ENCODE peak calls at places on chromosomes 11 and 22, in nine cellular contexts. One of them, this sample, is unnamed.
A peak's percentile ranks its signal among the peaks of the same experiment; 100 is the strongest.

GRCh38 chr22:48205790-48206189 is 1443.3 kb downstream of the TBC1D22A start:
- DNase-seq in Ammon's horn: no peak
- DNase-seq in stimulated activated effector memory CD8-positive, alpha-beta T cell treated with anti-CD3 and anti-CD28 coated beads, Interleukin-12 subunit alpha, Interleukin-12 subunit beta, amount 100 ng/mL, for 72 hours: no peak
- DNase-seq in left ventricle myocardium inferior: no peak
- DNase-seq in HCT116: no peak
- DNase-seq in NAMALWA: no peak
- DNase-seq in ACHN: no peak
- DNase-seq in central memory CD4-positive, alpha-beta T cell: no peak
- DNase-seq in HTR-8/SVneo: no peak
- DNase-seq in this sample: no peak

GRCh38 chr22:32887293-32887692 is 85.8 kb downstream of the TIMP3 start:
- DNase-seq in stimulated activated effector memory CD8-positive, alpha-beta T cell treated with anti-CD3 and anti-CD28 coated beads, Interleukin-12 subunit alpha, Interleukin-12 subunit beta, amount 100 ng/mL, for 72 hours: no peak
- DNase-seq in central memory CD4-positive, alpha-beta T cell: no peak
- DNase-seq in ACHN: no peak
- DNase-seq in HTR-8/SVneo: no peak
- DNase-seq in Ammon's horn: no peak
- DNase-seq in HCT116: no peak
- DNase-seq in left ventricle myocardium inferior: no peak
- DNase-seq in NAMALWA: no peak
- DNase-seq in this sample: no peak

GRCh38 chr22:39988386-39989114 is 6.2 kb upstream of the FAM83F start:
- DNase-seq in central memory CD4-positive, alpha-beta T cell: no peak
- DNase-seq in NAMALWA: no peak
- DNase-seq in left ventricle myocardium inferior: no peak
- DNase-seq in ACHN: no peak
- DNase-seq in HTR-8/SVneo: no peak
- DNase-seq in stimulated activated effector memory CD8-positive, alpha-beta T cell treated with anti-CD3 and anti-CD28 coated beads, Interleukin-12 subunit alpha, Interleukin-12 subunit beta, amount 100 ng/mL, for 72 hours: no peak
- DNase-seq in Ammon's horn: no peak
- DNase-seq in HCT116: no peak
- DNase-seq in this sample: no peak

GRCh38 chr22:25965331-25965730 is 203.9 kb upstream of the SEZ6L start:
- DNase-seq in stimulated activated effector memory CD8-positive, alpha-beta T cell treated with anti-CD3 and anti-CD28 coated beads, Interleukin-12 subunit alpha, Interleukin-12 subunit beta, amount 100 ng/mL, for 72 hours: no peak
- DNase-seq in left ventricle myocardium inferior: no peak
- DNase-seq in central memory CD4-positive, alpha-beta T cell: no peak
- DNase-seq in NAMALWA: no peak
- DNase-seq in HTR-8/SVneo: no peak
- DNase-seq in Ammon's horn: no peak
- DNase-seq in HCT116: no peak
- DNase-seq in ACHN: no peak
- DNase-seq in this sample: no peak

GRCh38 chr11:14620027-14620511 is 23.5 kb upstream of the PDE3B start:
- DNase-seq in HCT116: no peak
- DNase-seq in NAMALWA: no peak
- DNase-seq in ACHN: no peak
- DNase-seq in HTR-8/SVneo: no peak
- DNase-seq in stimulated activated effector memory CD8-positive, alpha-beta T cell treated with anti-CD3 and anti-CD28 coated beads, Interleukin-12 subunit alpha, Interleukin-12 subunit beta, amount 100 ng/mL, for 72 hours: no peak
- DNase-seq in Ammon's horn: no peak
- DNase-seq in left ventricle myocardium inferior: no peak
- DNase-seq in central memory CD4-positive, alpha-beta T cell: no peak
- DNase-seq in this sample: no peak

GRCh38 chr11:75703709-75704237 is 13.9 kb upstream of the MOGAT2 start:
- DNase-seq in HTR-8/SVneo: no peak
- DNase-seq in stimulated activated effector memory CD8-positive, alpha-beta T cell treated with anti-CD3 and anti-CD28 coated beads, Interleukin-12 subunit alpha, Interleukin-12 subunit beta, amount 100 ng/mL, for 72 hours: peak; percentile 25
- DNase-seq in Ammon's horn: no peak
- DNase-seq in left ventricle myocardium inferior: no peak
- DNase-seq in NAMALWA: no peak
- DNase-seq in HCT116: no peak
- DNase-seq in central memory CD4-positive, alpha-beta T cell: no peak
- DNase-seq in ACHN: no peak
- DNase-seq in this sample: no peak

GRCh38 chr11:23425379-23425778 is 565.1 kb upstream of the CCDC179 start:
- DNase-seq in stimulated activated effector memory CD8-positive, alpha-beta T cell treated with anti-CD3 and anti-CD28 coated beads, Interleukin-12 subunit alpha, Interleukin-12 subunit beta, amount 100 ng/mL, for 72 hours: no peak
- DNase-seq in left ventricle myocardium inferior: no peak
- DNase-seq in Ammon's horn: peak; percentile 8
- DNase-seq in NAMALWA: no peak
- DNase-seq in HCT116: no peak
- DNase-seq in central memory CD4-positive, alpha-beta T cell: no peak
- DNase-seq in ACHN: no peak
- DNase-seq in HTR-8/SVneo: no peak
- DNase-seq in this sample: no peak

GRCh38 chr22:48254311-48254873 is 1491.9 kb downstream of the TBC1D22A start:
- DNase-seq in HTR-8/SVneo: no peak
- DNase-seq in left ventricle myocardium inferior: no peak
- DNase-seq in NAMALWA: no peak
- DNase-seq in Ammon's horn: peak; percentile 40
- DNase-seq in ACHN: no peak
- DNase-seq in HCT116: no peak
- DNase-seq in central memory CD4-positive, alpha-beta T cell: no peak
- DNase-seq in stimulated activated effector memory CD8-positive, alpha-beta T cell treated with anti-CD3 and anti-CD28 coated beads, Interleukin-12 subunit alpha, Interleukin-12 subunit beta, amount 100 ng/mL, for 72 hours: no peak
- DNase-seq in this sample: no peak

GRCh38 chr11:95443386-95443785 is 212.4 kb upstream of the SESN3 start:
- DNase-seq in Ammon's horn: no peak
- DNase-seq in central memory CD4-positive, alpha-beta T cell: peak; percentile 19
- DNase-seq in NAMALWA: peak; percentile 6
- DNase-seq in stimulated activated effector memory CD8-positive, alpha-beta T cell treated with anti-CD3 and anti-CD28 coated beads, Interleukin-12 subunit alpha, Interleukin-12 subunit beta, amount 100 ng/mL, for 72 hours: no peak
- DNase-seq in ACHN: no peak
- DNase-seq in HCT116: no peak
- DNase-seq in left ventricle myocardium inferior: no peak
- DNase-seq in HTR-8/SVneo: no peak
- DNase-seq in this sample: no peak

GRCh38 chr11:72519220-72519881 is 85.0 kb upstream of the CLPB start:
- DNase-seq in stimulated activated effector memory CD8-positive, alpha-beta T cell treated with anti-CD3 and anti-CD28 coated beads, Interleukin-12 subunit alpha, Interleukin-12 subunit beta, amount 100 ng/mL, for 72 hours: peak; percentile 57
- DNase-seq in left ventricle myocardium inferior: no peak
- DNase-seq in NAMALWA: no peak
- DNase-seq in ACHN: no peak
- DNase-seq in central memory CD4-positive, alpha-beta T cell: no peak
- DNase-seq in Ammon's horn: no peak
- DNase-seq in HTR-8/SVneo: peak; percentile 39
- DNase-seq in HCT116: no peak
- DNase-seq in this sample: no peak

GRCh38 chr11:45209904-45210699 is 63.7 kb downstream of the PRDM11 start:
- DNase-seq in central memory CD4-positive, alpha-beta T cell: no peak
- DNase-seq in ACHN: no peak
- DNase-seq in NAMALWA: peak; percentile 28
- DNase-seq in HTR-8/SVneo: no peak
- DNase-seq in stimulated activated effector memory CD8-positive, alpha-beta T cell treated with anti-CD3 and anti-CD28 coated beads, Interleukin-12 subunit alpha, Interleukin-12 subunit beta, amount 100 ng/mL, for 72 hours: no peak
- DNase-seq in left ventricle myocardium inferior: peak; percentile 94
- DNase-seq in Ammon's horn: peak; percentile 79
- DNase-seq in HCT116: no peak
- DNase-seq in this sample: no peak